ENCODE peak calls at places on chromosomes 5 and 9, in ten cellular contexts. One of them, this sample, is unnamed.

GRCh38 chr5:179773686-179774040 is 20.1 kb upstream of the LTC4S start:
- DNase-seq in Peyer's patch: no peak
- DNase-seq in right cardiac atrium: no peak
- DNase-seq in Karpas-422: no peak
- DNase-seq in ovary: no peak
- DNase-seq in RWPE2: peak
- DNase-seq in caudate nucleus: no peak
- DNase-seq in CD4-positive, alpha-beta memory T cell: no peak
- DNase-seq in pancreas: no peak
- DNase-seq in brain microvascular endothelial cell: no peak
- DNase-seq in this sample: no peak

GRCh38 chr9:134365791-134366222 is 39.6 kb downstream of the RXRA start:
- DNase-seq in right cardiac atrium: peak
- DNase-seq in brain microvascular endothelial cell: no peak
- DNase-seq in pancreas: no peak
- DNase-seq in Karpas-422: no peak
- DNase-seq in caudate nucleus: no peak
- DNase-seq in RWPE2: no peak
- DNase-seq in CD4-positive, alpha-beta memory T cell: no peak
- DNase-seq in ovary: peak
- DNase-seq in Peyer's patch: no peak
- DNase-seq in this sample: no peak

GRCh38 chr9:129258823-129259301 is 80.8 kb upstream of the IER5L start:
- DNase-seq in pancreas: no peak
- DNase-seq in CD4-positive, alpha-beta memory T cell: peak
- DNase-seq in Peyer's patch: no peak
- DNase-seq in brain microvascular endothelial cell: no peak
- DNase-seq in right cardiac atrium: no peak
- DNase-seq in RWPE2: peak
- DNase-seq in caudate nucleus: no peak
- DNase-seq in Karpas-422: no peak
- DNase-seq in ovary: no peak
- DNase-seq in this sample: no peak

GRCh38 chr5:96926275-96926674 is 9.6 kb upstream of the LNPEP start:
- DNase-seq in RWPE2: no peak
- DNase-seq in Peyer's patch: no peak
- DNase-seq in ovary: no peak
- DNase-seq in right cardiac atrium: no peak
- DNase-seq in caudate nucleus: no peak
- DNase-seq in pancreas: no peak
- DNase-seq in brain microvascular endothelial cell: no peak
- DNase-seq in Karpas-422: no peak
- DNase-seq in CD4-positive, alpha-beta memory T cell: no peak
- DNase-seq in this sample: no peak

GRCh38 chr9:24672336-24672735 is 126.6 kb upstream of the IZUMO3 start:
- DNase-seq in CD4-positive, alpha-beta memory T cell: no peak
- DNase-seq in caudate nucleus: no peak
- DNase-seq in Peyer's patch: no peak
- DNase-seq in brain microvascular endothelial cell: no peak
- DNase-seq in right cardiac atrium: no peak
- DNase-seq in ovary: no peak
- DNase-seq in pancreas: no peak
- DNase-seq in Karpas-422: no peak
- DNase-seq in RWPE2: no peak
- DNase-seq in this sample: no peak

GRCh38 chr5:65061250-65061973 is 292.7 kb downstream of the CWC27 start:
- DNase-seq in Peyer's patch: peak
- DNase-seq in CD4-positive, alpha-beta memory T cell: no peak
- DNase-seq in caudate nucleus: no peak
- DNase-seq in pancreas: no peak
- DNase-seq in ovary: no peak
- DNase-seq in Karpas-422: no peak
- DNase-seq in RWPE2: no peak
- DNase-seq in right cardiac atrium: no peak
- DNase-seq in brain microvascular endothelial cell: no peak
- DNase-seq in this sample: no peak

GRCh38 chr5:143248822-143249579 is 154.5 kb downstream of the NR3C1 start:
- DNase-seq in ovary: no peak
- DNase-seq in pancreas: no peak
- DNase-seq in Karpas-422: no peak
- DNase-seq in brain microvascular endothelial cell: peak
- DNase-seq in RWPE2: no peak
- DNase-seq in caudate nucleus: no peak
- DNase-seq in Peyer's patch: peak
- DNase-seq in CD4-positive, alpha-beta memory T cell: no peak
- DNase-seq in right cardiac atrium: no peak
- DNase-seq in this sample: no peak

GRCh38 chr5:172541119-172541763 is 86.9 kb upstream of the SH3PXD2B start:
- DNase-seq in Peyer's patch: peak
- DNase-seq in brain microvascular endothelial cell: no peak
- DNase-seq in CD4-positive, alpha-beta memory T cell: no peak
- DNase-seq in pancreas: no peak
- DNase-seq in Karpas-422: no peak
- DNase-seq in ovary: peak
- DNase-seq in caudate nucleus: no peak
- DNase-seq in right cardiac atrium: no peak
- DNase-seq in RWPE2: no peak
- DNase-seq in this sample: no peak

GRCh38 chr9:3477236-3477834 is 48.5 kb downstream of the RFX3 start:
- DNase-seq in CD4-positive, alpha-beta memory T cell: no peak
- DNase-seq in pancreas: no peak
- DNase-seq in brain microvascular endothelial cell: no peak
- DNase-seq in right cardiac atrium: no peak
- DNase-seq in Peyer's patch: no peak
- DNase-seq in Karpas-422: no peak
- DNase-seq in ovary: no peak
- DNase-seq in RWPE2: no peak
- DNase-seq in caudate nucleus: no peak
- DNase-seq in this sample: no peak

GRCh38 chr5:91332267-91333044 is 50.7 kb downstream of the ARRDC3 start:
- DNase-seq in right cardiac atrium: no peak
- DNase-seq in CD4-positive, alpha-beta memory T cell: no peak
- DNase-seq in RWPE2: no peak
- DNase-seq in caudate nucleus: no peak
- DNase-seq in Karpas-422: no peak
- DNase-seq in Peyer's patch: no peak
- DNase-seq in ovary: no peak
- DNase-seq in pancreas: no peak
- DNase-seq in brain microvascular endothelial cell: peak
- DNase-seq in this sample: no peak

GRCh38 chr5:91329273-91329672 is 53.8 kb downstream of the ARRDC3 start:
- DNase-seq in ovary: no peak
- DNase-seq in brain microvascular endothelial cell: no peak
- DNase-seq in right cardiac atrium: no peak
- DNase-seq in pancreas: no peak
- DNase-seq in CD4-positive, alpha-beta memory T cell: no peak
- DNase-seq in RWPE2: no peak
- DNase-seq in Karpas-422: no peak
- DNase-seq in caudate nucleus: no peak
- DNase-seq in Peyer's patch: no peak
- DNase-seq in this sample: no peak

GRCh38 chr5:91331705-91332104 is 51.4 kb downstream of the ARRDC3 start:
- DNase-seq in RWPE2: no peak
- DNase-seq in CD4-positive, alpha-beta memory T cell: no peak
- DNase-seq in ovary: no peak
- DNase-seq in pancreas: no peak
- DNase-seq in Karpas-422: no peak
- DNase-seq in brain microvascular endothelial cell: no peak
- DNase-seq in right cardiac atrium: no peak
- DNase-seq in caudate nucleus: no peak
- DNase-seq in Peyer's patch: no peak
- DNase-seq in this sample: no peak

GRCh38 chr5:91328743-91329142 is 54.4 kb downstream of the ARRDC3 start:
- DNase-seq in brain microvascular endothelial cell: no peak
- DNase-seq in ovary: no peak
- DNase-seq in CD4-positive, alpha-beta memory T cell: no peak
- DNase-seq in caudate nucleus: no peak
- DNase-seq in Peyer's patch: no peak
- DNase-seq in Karpas-422: no peak
- DNase-seq in RWPE2: no peak
- DNase-seq in right cardiac atrium: no peak
- DNase-seq in pancreas: no peak
- DNase-seq in this sample: no peak
- H3K27ac ChIP-seq in brain microvascular endothelial cell: no peak
- H3K27ac ChIP-seq in ovary: no peak
- H3K27ac ChIP-seq in CD4-positive, alpha-beta memory T cell: no peak
- H3K27ac ChIP-seq in caudate nucleus: no peak
- H3K27ac ChIP-seq in Peyer's patch: no peak
- H3K27ac ChIP-seq in Karpas-422: no peak
- H3K27ac ChIP-seq in RWPE2: no peak
- H3K27ac ChIP-seq in right cardiac atrium: no peak
- H3K27ac ChIP-seq in pancreas: no peak
- H3K27ac ChIP-seq in this sample: no peak

GRCh38 chr9:123680382-123680781 is 249.5 kb downstream of the DENND1A start:
- DNase-seq in RWPE2: no peak
- DNase-seq in Peyer's patch: no peak
- DNase-seq in Karpas-422: no peak
- DNase-seq in brain microvascular endothelial cell: no peak
- DNase-seq in caudate nucleus: no peak
- DNase-seq in CD4-positive, alpha-beta memory T cell: no peak
- DNase-seq in ovary: no peak
- DNase-seq in right cardiac atrium: no peak
- DNase-seq in pancreas: no peak
- DNase-seq in this sample: no peak

GRCh38 chr9:123679330-123679987 is 250.5 kb downstream of the DENND1A start:
- DNase-seq in brain microvascular endothelial cell: no peak
- DNase-seq in RWPE2: no peak
- DNase-seq in Karpas-422: no peak
- DNase-seq in CD4-positive, alpha-beta memory T cell: no peak
- DNase-seq in Peyer's patch: peak
- DNase-seq in pancreas: no peak
- DNase-seq in caudate nucleus: no peak
- DNase-seq in right cardiac atrium: no peak
- DNase-seq in ovary: no peak
- DNase-seq in this sample: no peak

GRCh38 chr9:123682746-123683145 is 247.2 kb downstream of the DENND1A start:
- DNase-seq in brain microvascular endothelial cell: no peak
- DNase-seq in Karpas-422: no peak
- DNase-seq in RWPE2: no peak
- DNase-seq in CD4-positive, alpha-beta memory T cell: no peak
- DNase-seq in pancreas: no peak
- DNase-seq in Peyer's patch: no peak
- DNase-seq in right cardiac atrium: no peak
- DNase-seq in caudate nucleus: no peak
- DNase-seq in ovary: no peak
- DNase-seq in this sample: no peak

GRCh38 chr9:123678038-123678877 is 251.7 kb downstream of the DENND1A start:
- DNase-seq in ovary: no peak
- DNase-seq in CD4-positive, alpha-beta memory T cell: no peak
- DNase-seq in pancreas: no peak
- DNase-seq in right cardiac atrium: no peak
- DNase-seq in brain microvascular endothelial cell: no peak
- DNase-seq in RWPE2: no peak
- DNase-seq in Peyer's patch: peak
- DNase-seq in Karpas-422: no peak
- DNase-seq in caudate nucleus: no peak
- DNase-seq in this sample: no peak

GRCh38 chr9:123678878-123679329 is 251.0 kb downstream of the DENND1A start:
- DNase-seq in Peyer's patch: no peak
- DNase-seq in pancreas: no peak
- DNase-seq in Karpas-422: no peak
- DNase-seq in brain microvascular endothelial cell: no peak
- DNase-seq in ovary: no peak
- DNase-seq in CD4-positive, alpha-beta memory T cell: no peak
- DNase-seq in RWPE2: no peak
- DNase-seq in right cardiac atrium: no peak
- DNase-seq in caudate nucleus: no peak
- DNase-seq in this sample: no peak
- H3K27ac ChIP-seq in Peyer's patch: no peak
- H3K27ac ChIP-seq in pancreas: no peak
- H3K27ac ChIP-seq in Karpas-422: no peak
- H3K27ac ChIP-seq in brain microvascular endothelial cell: no peak
- H3K27ac ChIP-seq in ovary: no peak
- H3K27ac ChIP-seq in CD4-positive, alpha-beta memory T cell: no peak
- H3K27ac ChIP-seq in RWPE2: no peak
- H3K27ac ChIP-seq in right cardiac atrium: no peak
- H3K27ac ChIP-seq in caudate nucleus: no peak
- H3K27ac ChIP-seq in this sample: no peak

GRCh38 chr5:119275146-119275872 is 80.5 kb upstream of the TNFAIP8 start:
- DNase-seq in pancreas: no peak
- DNase-seq in brain microvascular endothelial cell: peak
- DNase-seq in Peyer's patch: no peak
- DNase-seq in ovary: no peak
- DNase-seq in Karpas-422: no peak
- DNase-seq in RWPE2: no peak
- DNase-seq in right cardiac atrium: no peak
- DNase-seq in caudate nucleus: no peak
- DNase-seq in CD4-positive, alpha-beta memory T cell: no peak
- DNase-seq in this sample: no peak
- H3K27ac ChIP-seq in pancreas: peak
- H3K27ac ChIP-seq in brain microvascular endothelial cell: peak
- H3K27ac ChIP-seq in Peyer's patch: peak
- H3K27ac ChIP-seq in ovary: no peak
- H3K27ac ChIP-seq in Karpas-422: peak
- H3K27ac ChIP-seq in RWPE2: peak
- H3K27ac ChIP-seq in right cardiac atrium: no peak
- H3K27ac ChIP-seq in caudate nucleus: no peak
- H3K27ac ChIP-seq in CD4-positive, alpha-beta memory T cell: peak
- H3K27ac ChIP-seq in this sample: peak

DNA sequence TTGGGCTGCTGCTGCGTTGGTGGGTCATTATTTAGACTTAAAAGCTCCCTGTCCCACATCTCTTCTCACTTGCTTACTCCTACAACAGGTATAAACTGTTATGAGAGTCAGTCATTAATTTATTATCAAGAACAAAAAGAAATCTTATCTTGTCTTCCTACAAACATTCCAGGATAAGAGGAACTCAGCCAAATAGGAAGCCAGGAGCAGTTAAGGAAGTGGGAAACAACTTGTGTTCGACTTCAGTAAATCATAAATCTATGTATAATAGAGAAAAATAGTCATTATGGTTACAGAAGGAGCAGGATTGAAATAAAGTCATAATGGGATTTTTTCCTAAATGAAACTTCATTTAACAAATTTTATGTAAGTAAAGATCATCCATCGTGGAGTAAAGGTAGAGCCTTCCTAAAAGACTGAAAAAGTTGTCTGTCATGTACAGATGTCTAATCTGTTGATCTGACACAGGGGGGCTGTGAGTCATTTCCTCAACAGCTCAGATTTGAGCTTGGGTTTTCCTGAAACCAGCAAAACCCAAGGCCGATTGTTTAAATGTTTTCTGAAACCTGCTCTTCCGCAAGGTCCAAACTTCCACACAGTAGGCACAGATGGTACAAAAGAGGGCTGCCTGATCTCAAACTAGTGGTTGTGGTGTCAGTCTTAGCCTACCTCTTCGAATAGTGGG is 25.3 kb upstream of the LRRTM2 start:
- DNase-seq in Peyer's patch: no peak
- DNase-seq in caudate nucleus: no peak
- DNase-seq in CD4-positive, alpha-beta memory T cell: no peak
- DNase-seq in ovary: no peak
- DNase-seq in pancreas: no peak
- DNase-seq in Karpas-422: no peak
- DNase-seq in right cardiac atrium: no peak
- DNase-seq in RWPE2: no peak
- DNase-seq in brain microvascular endothelial cell: peak
- DNase-seq in this sample: no peak
- H3K27ac ChIP-seq in Peyer's patch: no peak
- H3K27ac ChIP-seq in caudate nucleus: no peak
- H3K27ac ChIP-seq in CD4-positive, alpha-beta memory T cell: no peak
- H3K27ac ChIP-seq in ovary: no peak
- H3K27ac ChIP-seq in pancreas: no peak
- H3K27ac ChIP-seq in Karpas-422: no peak
- H3K27ac ChIP-seq in right cardiac atrium: no peak
- H3K27ac ChIP-seq in RWPE2: peak
- H3K27ac ChIP-seq in brain microvascular endothelial cell: peak
- H3K27ac ChIP-seq in this sample: no peak

GRCh38 chr5:67204821-67205220 is 8.2 kb upstream of the CD180 start:
- DNase-seq in Karpas-422: peak
- DNase-seq in CD4-positive, alpha-beta memory T cell: no peak
- DNase-seq in brain microvascular endothelial cell: no peak
- DNase-seq in pancreas: no peak
- DNase-seq in caudate nucleus: no peak
- DNase-seq in ovary: no peak
- DNase-seq in right cardiac atrium: no peak
- DNase-seq in Peyer's patch: no peak
- DNase-seq in RWPE2: no peak
- DNase-seq in this sample: no peak
- H3K27ac ChIP-seq in Karpas-422: peak
- H3K27ac ChIP-seq in CD4-positive, alpha-beta memory T cell: peak
- H3K27ac ChIP-seq in brain microvascular endothelial cell: no peak
- H3K27ac ChIP-seq in pancreas: no peak
- H3K27ac ChIP-seq in caudate nucleus: no peak
- H3K27ac ChIP-seq in ovary: no peak
- H3K27ac ChIP-seq in right cardiac atrium: no peak
- H3K27ac ChIP-seq in Peyer's patch: peak
- H3K27ac ChIP-seq in RWPE2: no peak
- H3K27ac ChIP-seq in this sample: peak